ENCODE peak calls at places on chromosome 12, in eight cellular contexts. O is GM23248, W is fibroblast of mammary gland, H is cardiac muscle cell, K is small intestine, T is ascending aorta, C is astrocyte of the spinal cord, L is Caco-2. I is an unnamed sample.

GRCh38 chr12:107847830-107848229 is 73.3 kb downstream of the ASCL4 start:
- DNase-seq in L (no peak), T (no peak), C (no peak), O (no peak), W (no peak), K (no peak), H (no peak), I (no peak)

GRCh38 chr12:101785671-101786070 is 45.1 kb downstream of the GNPTAB start:
- DNase-seq in L (no peak), W (no peak), T (no peak), O (no peak), K (no peak), C (no peak), H (no peak), I (no peak)

GRCh38 chr12:49873361-49873934 is 30.3 kb downstream of the FAIM2 start:
- DNase-seq in O (peak), T (no peak), W (peak), L (no peak), C (peak), H (peak), K (no peak), I (no peak)

GRCh38 chr12:88145567-88146347 is 3.6 kb downstream of the TMTC3 start:
- DNase-seq in K (no peak), O (no peak), C (no peak), H (no peak), L (no peak), T (no peak), W (no peak), I (no peak)

GRCh38 chr12:105580841-105581352 is 250.4 kb downstream of the C12orf75 start:
- DNase-seq in T (no peak), C (no peak), W (no peak), K (peak), H (no peak), O (no peak), L (no peak), I (no peak)

GRCh38 chr12:69840727-69841126 is 15.7 kb downstream of the MYRFL start:
- DNase-seq in L (no peak), C (no peak), T (no peak), K (peak), W (no peak), H (peak), O (no peak), I (no peak)

GRCh38 chr12:31651893-31652521 is 7.5 kb upstream of the ETFBKMT start:
- DNase-seq in O (no peak), C (no peak), L (no peak), T (no peak), K (no peak), H (peak), W (peak), I (peak)

GRCh38 chr12:58523360-58523759 is 396.9 kb downstream of the LRIG3 start:
- DNase-seq in K (no peak), L (no peak), W (no peak), H (no peak), O (no peak), C (no peak), T (no peak), I (no peak)

GRCh38 chr12:108040968-108041367 is 88.1 kb upstream of the WSCD2 start:
- DNase-seq in H (peak), K (no peak), L (no peak), C (no peak), W (no peak), O (no peak), T (no peak), I (no peak)

GRCh38 chr12:120314220-120314619 is 12.1 kb downstream of the SIRT4 start:
- DNase-seq in C (no peak), H (peak), T (no peak), K (peak), W (peak), O (peak), L (no peak), I (no peak)

GRCh38 chr12:31970199-31970598 is 11.0 kb downstream of the RESF1 start:
- DNase-seq in C (no peak), O (no peak), K (no peak), T (no peak), L (no peak), W (no peak), H (no peak), I (no peak)

GRCh38 chr12:99386907-99387306 is 260.6 kb upstream of the GARIN6 start:
- DNase-seq in W (peak), T (no peak), L (peak), O (peak), C (peak), K (no peak), H (peak), I (peak)

GRCh38 chr12:51815571-51815970 is 32.9 kb downstream of the FIGNL2 start:
- DNase-seq in K (no peak), L (no peak), O (peak), C (no peak), T (no peak), H (no peak), W (no peak), I (no peak)

GRCh38 chr12:77374687-77375086 is 309.3 kb upstream of the E2F7 start:
- DNase-seq in K (no peak), W (no peak), T (no peak), C (no peak), H (no peak), O (no peak), L (no peak), I (no peak)

GRCh38 chr12:53200107-53200457 is 7.0 kb downstream of the ITGB7 start:
- DNase-seq in O (no peak), C (no peak), K (no peak), W (no peak), H (no peak), L (no peak), T (no peak), I (no peak)

GRCh38 chr12:402127-402456 is 648 bp downstream of the CCDC77 start:
- DNase-seq in W (peak), K (peak), O (peak), L (peak), T (no peak), C (peak), H (peak), I (no peak)

GRCh38 chr12:10174986-10175614 is 3.2 kb upstream of the OLR1 start:
- DNase-seq in T (no peak), L (no peak), O (no peak), H (no peak), W (no peak), C (no peak), K (no peak), I (no peak)

GRCh38 chr12:68773582-68773981 is 27.6 kb downstream of the SLC35E3 start:
- DNase-seq in T (no peak), K (no peak), O (no peak), L (no peak), W (no peak), H (no peak), C (no peak), I (no peak)

GRCh38 chr12:115473257-115473956 is 789.4 kb upstream of the TBX3 start:
- DNase-seq in L (no peak), H (no peak), W (no peak), K (no peak), C (no peak), T (no peak), O (no peak), I (no peak)

GRCh38 chr12:104219361-104219892 is 3.8 kb downstream of the TXNRD1 start:
- DNase-seq in H (peak), T (no peak), W (peak), L (no peak), C (peak), O (peak), K (peak), I (peak)

GRCh38 chr12:84842406-84843013 is 70.1 kb downstream of the SLC6A15 start:
- DNase-seq in K (peak), H (peak), T (no peak), O (peak), C (peak), L (peak), W (peak), I (peak)

GRCh38 chr12:47219243-47219642 is 139.5 kb upstream of the AMIGO2 start:
- DNase-seq in T (no peak), L (no peak), C (peak), H (peak), O (peak), W (peak), K (no peak), I (no peak)

GRCh38 chr12:43210437-43211197 is 341.4 kb downstream of the ADAMTS20 start:
- DNase-seq in K (no peak), O (peak), H (peak), C (peak), W (peak), T (no peak), L (no peak), I (no peak)

GRCh38 chr12:49959570-49960473 is 1.9 kb upstream of the AQP5 start:
- DNase-seq in O (no peak), W (no peak), K (no peak), T (no peak), C (peak), L (no peak), H (peak), I (no peak)

GRCh38 chr12:70267550-70267949 is 24.3 kb downstream of the CNOT2 start:
- DNase-seq in T (no peak), C (peak), W (peak), L (no peak), H (peak), O (peak), K (no peak), I (peak)

GRCh38 chr12:127263621-127264020 is 1003.3 kb upstream of the TMEM132C start:
- DNase-seq in C (no peak), L (no peak), T (no peak), W (peak), O (no peak), H (no peak), K (no peak), I (no peak)

GRCh38 chr12:49588281-49588680 is 17.2 kb downstream of the FAM186B start:
- DNase-seq in K (no peak), W (no peak), C (no peak), T (no peak), O (no peak), L (no peak), H (no peak), I (no peak)

GRCh38 chr12:132330549-132330881 is 1.1 kb upstream of the GALNT9 start:
- DNase-seq in W (no peak), C (no peak), O (no peak), K (no peak), T (no peak), H (no peak), L (no peak), I (no peak)

GRCh38 chr12:119804011-119804641 is 73.0 kb downstream of the CIT start:
- DNase-seq in C (peak), H (peak), L (peak), O (peak), K (peak), W (peak), T (no peak), I (peak)

GRCh38 chr12:63306476-63306875 is 155.5 kb upstream of the AVPR1A start:
- DNase-seq in H (no peak), T (no peak), O (no peak), W (peak), L (no peak), C (no peak), K (no peak), I (no peak)

GRCh38 chr12:116539905-116540482 is 19.2 kb upstream of the MAP1LC3B2 start:
- DNase-seq in C (peak), O (peak), H (peak), T (no peak), L (no peak), W (peak), K (peak), I (no peak)

GRCh38 chr12:131209082-131210070 is 255.7 kb downstream of the ADGRD1 start:
- DNase-seq in O (no peak), K (no peak), W (no peak), C (no peak), L (no peak), T (no peak), H (no peak), I (no peak)

GRCh38 chr12:84738481-84738972 is 174.1 kb downstream of the SLC6A15 start:
- DNase-seq in K (no peak), H (peak), W (peak), T (no peak), O (peak), C (peak), L (no peak), I (peak)

DNA sequence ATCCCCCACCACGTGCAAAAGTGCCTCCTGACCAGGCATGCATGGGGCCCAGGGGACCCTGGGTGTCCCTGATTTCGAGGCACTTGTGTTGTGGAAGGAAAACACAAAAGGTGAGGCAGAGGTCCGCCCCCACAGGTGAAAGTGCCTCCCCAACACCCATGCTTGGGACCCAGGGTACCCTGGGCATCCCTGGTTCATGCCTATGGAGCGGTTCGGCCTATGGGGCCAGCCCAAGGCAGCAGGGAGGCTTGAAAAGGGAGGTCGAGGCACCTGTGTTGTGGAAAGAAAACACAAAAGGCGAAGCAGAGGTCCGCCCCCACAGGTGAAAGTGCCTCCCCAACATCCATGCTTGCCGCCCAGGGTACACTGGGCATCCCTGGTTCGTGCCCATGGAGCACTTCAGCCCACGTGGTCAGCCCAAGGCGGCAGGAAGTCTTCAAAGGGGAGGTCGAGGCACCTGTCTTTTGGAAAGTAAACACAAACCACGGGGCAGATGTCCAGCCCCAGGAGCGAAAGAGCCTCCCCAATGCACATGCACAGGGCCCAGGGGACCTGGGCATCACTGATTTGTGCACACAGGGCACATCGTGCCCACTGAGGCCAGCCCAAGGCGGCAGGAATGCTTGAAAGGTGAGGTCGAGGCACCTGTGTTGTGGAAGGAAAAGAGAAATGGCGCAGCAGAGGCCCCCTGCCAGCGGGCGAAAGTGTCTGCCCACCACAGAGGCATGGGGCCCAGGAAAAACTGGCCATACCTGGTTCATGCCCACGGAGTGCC is 375.5 kb downstream of the ALG10 start:
- DNase-seq in C (no peak), O (no peak), K (no peak), L (peak), T (no peak), H (no peak), W (no peak), I (no peak)
- H3K4me3 ChIP-seq in C (no peak), O (no peak), K (no peak), L (no peak), T (no peak), H (no peak), W (no peak), I (no peak)

GRCh38 chr12:55748230-55748993 is 5.5 kb downstream of the GDF11 start:
- DNase-seq in K (no peak), C (no peak), T (no peak), H (no peak), W (no peak), L (no peak), O (no peak), I (no peak)

GRCh38 chr12:55745361-55746146 is 2.6 kb downstream of the GDF11 start:
- DNase-seq in L (no peak), K (no peak), O (peak), W (no peak), T (no peak), H (peak), C (peak), I (no peak)

GRCh38 chr12:55743967-55744931 is 1.3 kb downstream of the GDF11 start:
- DNase-seq in H (no peak), T (no peak), K (no peak), L (peak), W (no peak), O (peak), C (no peak), I (no peak)

GRCh38 chr12:55746913-55747231 is 4.0 kb downstream of the GDF11 start:
- DNase-seq in O (no peak), T (no peak), C (no peak), H (no peak), L (no peak), K (no peak), W (no peak), I (no peak)

GRCh38 chr12:55746147-55746912 is 3.4 kb downstream of the GDF11 start:
- DNase-seq in H (peak), W (no peak), K (no peak), C (no peak), L (no peak), T (no peak), O (peak), I (no peak)
- H3K4me3 ChIP-seq in H (peak), W (no peak), K (no peak), C (no peak), L (no peak), T (no peak), O (no peak), I (peak)

DNA sequence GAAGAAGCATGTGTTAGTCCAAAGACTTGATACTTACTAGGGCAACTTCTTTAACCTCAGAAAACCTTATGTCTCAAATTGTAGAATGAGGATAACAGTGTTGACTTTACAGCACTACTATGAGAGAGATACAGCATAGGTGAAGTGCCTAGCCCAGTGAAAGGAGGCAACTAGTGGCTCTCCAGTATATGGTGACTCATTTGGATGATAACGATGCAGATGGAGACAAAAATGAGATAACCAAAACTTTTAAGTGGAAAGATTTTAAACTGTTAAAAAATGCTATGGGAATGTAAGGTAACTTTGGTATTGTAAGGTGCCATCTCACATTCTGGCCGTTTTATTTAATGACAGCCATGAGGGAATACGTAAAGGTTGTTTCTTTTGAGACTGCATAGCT is 2.7 kb downstream of the PHC1 start:
- DNase-seq in L (no peak), W (no peak), T (no peak), K (no peak), C (no peak), H (no peak), O (no peak), I (no peak)
- H3K4me3 ChIP-seq in L (no peak), W (no peak), T (no peak), K (no peak), C (no peak), H (no peak), O (no peak), I (no peak)

GRCh38 chr12:109273354-109273753 is 35.7 kb downstream of the FOXN4 start:
- DNase-seq in O (no peak), K (no peak), T (no peak), C (no peak), W (no peak), H (no peak), L (no peak), I (no peak)
- H3K4me3 ChIP-seq in O (no peak), K (no peak), T (no peak), C (no peak), W (no peak), H (no peak), L (no peak), I (no peak)